ENCODE peak calls at places on chromosome 19, in four cellular contexts. H, X, G and N are unnamed samples.

GRCh38 chr19:27660428-27660827 is 1552.5 kb downstream of the UQCRFS1 start:
- DNase-seq in H (no peak), G (no peak), X (no peak), N (no peak)

GRCh38 chr19:33430674-33431277 is 57.3 kb downstream of the CEBPG start:
- DNase-seq in H (peak), X (peak), G (peak), N (peak)

GRCh38 chr19:40394816-40395210 is 4.8 kb upstream of the HIPK4 start:
- DNase-seq in G (no peak), X (no peak), H (no peak), N (no peak)

GRCh38 chr19:35596366-35596999 is 10.5 kb downstream of the PMIS2 start:
- DNase-seq in G (peak), X (no peak), H (no peak), N (peak)

GRCh38 chr19:33437351-33438015 is 64.0 kb downstream of the CEBPG start:
- DNase-seq in G (no peak), X (no peak), H (no peak), N (no peak)

GRCh38 chr19:13505761-13506549 is at the start of gene CACNA1A:
- DNase-seq in H (peak), X (no peak), G (peak), N (no peak)

GRCh38 chr19:34193439-34193838 is 21.1 kb downstream of the LSM14A start:
- DNase-seq in X (no peak), G (no peak), H (no peak), N (no peak)

GRCh38 chr19:53357821-53358581 is 7.5 kb upstream of the ZNF525 start:
- DNase-seq in G (peak), X (no peak), H (peak), N (no peak)

GRCh38 chr19:39765091-39766076 is 13.3 kb upstream of the LEUTX start:
- DNase-seq in X (peak), H (peak), G (peak), N (peak)

GRCh38 chr19:36638862-36639510 is 27.7 kb downstream of the ZNF461 start:
- DNase-seq in X (no peak), H (no peak), G (no peak), N (no peak)

GRCh38 chr19:39941615-39942507 is 7.4 kb upstream of the FCGBP start:
- DNase-seq in X (no peak), G (no peak), H (no peak), N (no peak)

GRCh38 chr19:48511321-48511731 is 309 bp downstream of the LMTK3 start:
- DNase-seq in X (no peak), G (no peak), H (peak), N (no peak)
- TF ChIP-seq FOSL1 in X (no peak), G (no peak), H (no peak), N (no peak)

DNA sequence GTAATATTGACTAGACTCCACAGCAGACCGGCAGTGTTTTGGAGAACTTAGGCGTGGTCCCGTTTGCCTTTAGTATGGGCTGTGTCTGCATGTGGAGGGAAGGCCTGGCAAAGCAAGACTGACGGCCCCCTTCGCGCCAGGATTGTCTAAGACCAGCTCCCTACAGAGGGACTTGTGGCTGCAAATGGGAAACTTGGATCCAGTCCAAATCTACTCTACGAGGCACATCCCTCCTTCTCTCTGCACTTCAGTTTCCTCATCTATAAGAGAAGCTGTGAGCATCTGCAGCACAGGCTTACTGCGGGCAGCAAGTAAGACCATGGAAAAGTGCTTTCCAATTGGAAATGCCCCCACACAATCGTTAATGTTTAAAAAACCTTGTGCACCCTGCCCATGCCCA is 350.1 kb downstream of the ZNF536 start:
- DNase-seq in H (no peak), X (no peak), G (no peak), N (no peak)
- TF ChIP-seq FOSL1 in H (no peak), X (no peak), G (no peak), N (no peak)

GRCh38 chr19:19444694-19445155 is 39.2 kb downstream of the GATAD2A start:
- DNase-seq in H (no peak), X (no peak), G (no peak), N (no peak)
- TF ChIP-seq FOSL1 in H (no peak), X (no peak), G (peak), N (no peak)

GRCh38 chr19:31351212-31352193 is 2.3 kb upstream of the TSHZ3 start:
- DNase-seq in X (no peak), G (no peak), H (peak), N (no peak)
- TF ChIP-seq FOSL1 in X (no peak), G (no peak), H (no peak), N (no peak)

DNA sequence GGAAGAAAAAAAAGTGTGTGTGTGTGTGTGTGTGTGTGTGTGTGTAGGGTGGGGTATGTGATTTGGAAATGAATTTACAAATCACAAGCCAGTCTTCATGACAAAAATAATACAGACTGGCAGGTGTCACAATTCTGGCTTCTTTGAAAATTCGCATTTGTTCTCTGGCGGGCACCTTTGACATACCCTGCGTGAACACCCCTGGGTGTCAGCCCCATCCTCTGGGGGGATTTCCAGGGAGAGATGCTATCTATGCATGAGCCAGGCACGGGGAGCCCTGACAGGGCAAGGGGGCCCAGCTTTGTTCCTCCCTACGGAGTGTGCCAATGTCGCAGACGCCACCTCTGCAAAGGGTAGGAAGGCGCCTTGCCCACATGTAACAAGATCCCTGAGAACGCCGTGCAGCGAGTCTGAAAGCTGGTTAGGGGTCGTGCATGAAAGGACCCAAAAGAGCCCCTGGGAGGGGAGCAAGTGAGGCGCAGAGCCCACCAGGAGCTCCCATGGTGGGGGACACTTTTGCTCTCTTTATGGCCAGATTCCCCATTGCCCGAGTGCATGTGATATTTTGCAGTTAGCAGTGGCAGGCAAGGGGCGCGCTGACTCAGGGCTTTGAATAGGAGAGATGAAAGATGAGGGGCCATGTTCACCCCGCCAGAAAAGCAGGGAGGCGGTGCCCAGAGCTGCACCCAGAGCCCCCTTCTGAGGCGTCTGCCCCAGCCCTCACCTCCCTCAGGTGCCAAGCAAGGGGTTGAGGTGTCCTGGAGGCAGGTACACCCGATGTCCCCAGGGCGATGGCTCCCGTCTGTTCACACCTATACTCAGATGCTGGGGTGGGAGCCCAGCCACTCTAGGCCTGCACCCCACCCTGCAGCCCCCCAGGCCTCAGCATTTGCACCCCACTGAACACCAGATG is 45.3 kb downstream of the KLF2 start:
- DNase-seq in X (no peak), H (no peak), G (no peak), N (no peak)
- TF ChIP-seq FOSL1 in X (no peak), H (no peak), G (no peak), N (no peak)

GRCh38 chr19:50003810-50004419 is 21.3 kb downstream of the VRK3 start:
- DNase-seq in G (peak), H (no peak), X (peak), N (no peak)
- TF ChIP-seq FOSL1 in G (peak), H (no peak), X (peak), N (no peak)

GRCh38 chr19:18441804-18442788 is 4.2 kb upstream of the ISYNA1 start:
- DNase-seq in X (no peak), H (no peak), G (peak), N (peak)
- TF ChIP-seq FOSL1 in X (no peak), H (no peak), G (no peak), N (no peak)

GRCh38 chr19:920051-920857 is 3.1 kb downstream of the KISS1R start:
- DNase-seq in G (no peak), X (no peak), H (peak), N (no peak)
- TF ChIP-seq FOSL1 in G (no peak), X (no peak), H (no peak), N (no peak)